ENCODE peak calls at places on chromosome 15, in six cellular contexts. F is naive thymus-derived CD4-positive, alpha-beta T cell; M is AG09309; W is right cardiac atrium; Y is cardiac fibroblast; Q is lung. V is an unnamed sample.
A peak's percentile ranks its signal among the peaks of the same experiment; 100 is the strongest.

GRCh38 chr15:34621675-34622074 is 38.2 kb upstream of the GOLGA8B start:
- DNase-seq in W (no peak), Q (no peak), Y (peak; percentile 53), M (no peak), F (no peak), V (no peak)

GRCh38 chr15:83943849-83944404 is 290.0 kb downstream of the ADAMTSL3 start:
- DNase-seq in F (no peak), M (no peak), Y (peak; percentile 77), W (no peak), Q (no peak), V (no peak)

GRCh38 chr15:33278816-33279612 is 31.8 kb upstream of the RYR3 start:
- DNase-seq in M (peak; percentile 75), Y (peak; percentile 95), W (no peak), Q (no peak), F (no peak), V (peak; percentile 87)

GRCh38 chr15:62469478-62469873 is 304.4 kb upstream of the C2CD4B start:
- DNase-seq in Y (no peak), M (no peak), Q (peak; percentile 54), F (no peak), W (no peak), V (no peak)

GRCh38 chr15:70045045-70045444 is 52.7 kb downstream of the TLE3 start:
- DNase-seq in F (no peak), M (peak; percentile 18), Q (no peak), Y (peak; percentile 52), W (no peak), V (no peak)

GRCh38 chr15:48522911-48523310 is 122.6 kb downstream of the FBN1 start:
- DNase-seq in M (no peak), Y (no peak), Q (no peak), W (no peak), F (no peak), V (no peak)

GRCh38 chr15:69533504-69533903 is 80.9 kb downstream of the RPLP1 start:
- DNase-seq in Y (no peak), W (no peak), Q (no peak), F (no peak), M (no peak), V (no peak)

GRCh38 chr15:87703238-87704111 is 553.1 kb downstream of the NTRK3 start:
- DNase-seq in M (no peak), W (no peak), Q (no peak), Y (no peak), F (no peak), V (no peak)

GRCh38 chr15:50888054-50888453 is 20.4 kb upstream of the AP4E1 start:
- DNase-seq in Q (no peak), M (no peak), F (no peak), W (no peak), Y (peak; percentile 51), V (no peak)

GRCh38 chr15:45612790-45613415 is 21.9 kb upstream of the SQOR start:
- DNase-seq in F (no peak), W (no peak), Q (no peak), Y (peak; percentile 60), M (no peak), V (no peak)

GRCh38 chr15:39140060-39140604 is 440.7 kb upstream of the THBS1 start:
- DNase-seq in M (peak; percentile 79), Q (no peak), F (no peak), Y (peak; percentile 95), W (peak; percentile 22), V (no peak)

GRCh38 chr15:68877626-68878025 is 52.7 kb upstream of the SPESP1 start:
- DNase-seq in M (no peak), W (no peak), Q (no peak), Y (no peak), F (no peak), V (no peak)

GRCh38 chr15:65067645-65068416 is at the start of gene RASL12:
- DNase-seq in M (no peak), Q (no peak), W (peak; percentile 65), Y (no peak), F (no peak), V (peak; percentile 69)

GRCh38 chr15:85580914-85581313 is 200.5 kb downstream of the AKAP13 start:
- DNase-seq in F (peak; percentile 18), Q (no peak), W (peak; percentile 33), Y (peak; percentile 46), M (no peak), V (no peak)

GRCh38 chr15:90994417-90995311 is at the start of gene PRC1:
- DNase-seq in Y (peak; percentile 99), Q (peak; percentile 98), W (peak; percentile 99), M (peak; percentile 85), F (peak; percentile 96), V (peak; percentile 100)

GRCh38 chr15:90989040-90989768 is 5.1 kb downstream of the PRC1 start:
- DNase-seq in Y (no peak), W (no peak), M (no peak), Q (no peak), F (no peak), V (no peak)

GRCh38 chr15:90990446-90990845 is 3.9 kb downstream of the PRC1 start:
- DNase-seq in W (no peak), Y (no peak), Q (no peak), F (no peak), M (no peak), V (no peak)

GRCh38 chr15:90994059-90994416 is 297 bp downstream of the PRC1 start:
- DNase-seq in M (no peak), Y (no peak), F (no peak), Q (no peak), W (no peak), V (no peak)

DNA sequence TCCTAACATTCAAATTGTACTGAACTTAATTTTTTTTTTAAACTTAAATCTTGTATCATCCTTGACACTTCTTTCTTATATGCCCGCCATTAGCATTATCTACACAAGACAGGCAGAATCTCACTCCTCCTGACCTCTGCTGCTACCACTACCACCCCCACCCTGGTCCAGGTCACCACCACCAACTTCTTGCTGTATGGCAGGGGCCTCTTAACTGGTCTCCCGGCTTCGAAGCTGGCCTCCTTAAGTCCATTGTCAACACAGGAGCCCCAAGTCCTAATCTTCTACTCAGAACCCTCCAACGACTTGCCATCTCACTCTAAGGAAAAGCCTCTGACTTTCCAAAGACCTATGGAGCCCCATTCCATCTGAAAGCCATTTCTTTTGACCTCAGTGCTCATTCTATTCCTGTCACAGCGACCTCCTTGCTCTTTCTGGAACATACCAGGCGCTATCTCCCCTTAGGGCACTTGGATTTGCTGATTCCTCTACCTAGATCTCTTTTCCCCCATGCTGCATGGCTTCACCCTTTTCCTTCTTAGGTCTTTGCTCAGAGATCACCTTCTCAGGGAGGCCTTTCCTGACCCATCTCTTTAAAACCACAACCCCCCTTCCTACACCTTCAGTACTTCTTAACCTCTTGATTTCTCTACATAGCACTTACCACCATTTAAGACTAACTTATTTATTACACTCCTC is 2.6 kb downstream of the PRC1 start:
- DNase-seq in Q (no peak), W (no peak), Y (no peak), M (no peak), F (no peak), V (no peak)
- H3K4me3 ChIP-seq in Q (no peak overlapping the region), W (no peak overlapping the region), Y (no peak overlapping the region), M (no peak overlapping the region), F (no peak overlapping the region), V (no peak overlapping the region)

GRCh38 chr15:40582726-40583246 is 11.3 kb upstream of the KNL1 start:
- DNase-seq in Y (peak; percentile 60), Q (peak; percentile 47), F (no peak), M (no peak), W (no peak), V (no peak)
- H3K4me3 ChIP-seq in Y (no peak overlapping the region), Q (peak overlapping the region; percentile 17), F (no peak overlapping the region), M (peak overlapping the region; percentile 19), W (peak overlapping the region; percentile 45), V (no peak overlapping the region)

DNA sequence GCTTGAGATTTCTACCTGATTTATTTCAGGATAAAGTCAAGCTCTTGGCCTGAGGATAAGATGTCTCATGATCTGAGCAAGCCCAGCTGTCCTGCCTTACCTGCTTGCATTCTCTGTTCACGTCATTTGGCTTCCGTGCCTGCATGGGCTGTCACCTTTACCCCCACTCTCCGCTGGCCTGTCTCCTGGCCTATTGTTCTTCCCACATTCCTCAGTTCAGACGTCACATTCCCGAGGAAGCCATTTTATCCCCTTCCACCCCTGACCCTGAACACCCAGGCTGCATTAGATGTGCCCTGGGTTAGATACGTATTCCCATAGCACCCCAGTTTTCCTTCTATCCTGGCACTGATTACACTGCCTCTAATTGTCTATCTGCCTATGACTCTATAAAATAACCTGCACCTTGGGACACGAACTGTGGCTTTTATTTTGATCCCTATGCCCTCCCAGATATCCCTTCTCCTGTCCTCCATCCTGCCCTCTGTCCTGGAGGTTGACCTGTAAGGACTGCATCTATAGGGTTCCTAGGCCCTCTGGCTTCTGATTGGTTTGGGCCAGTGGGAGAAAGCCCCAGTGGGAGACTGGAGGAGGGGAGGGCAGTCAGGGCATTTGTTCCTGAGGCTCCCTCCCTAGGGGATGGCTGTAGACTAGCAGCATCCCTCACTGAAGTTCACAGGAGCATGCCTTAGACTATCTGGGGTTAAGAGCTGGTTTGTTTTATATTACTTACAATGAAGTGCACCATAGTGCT is 19.2 kb upstream of the UBE2Q2 start:
- DNase-seq in F (no peak), Q (no peak), M (no peak), Y (peak; percentile 57), W (no peak), V (no peak)
- H3K4me3 ChIP-seq in F (no peak overlapping the region), Q (no peak overlapping the region), M (no peak overlapping the region), Y (no peak overlapping the region), W (no peak overlapping the region), V (no peak overlapping the region)

DNA sequence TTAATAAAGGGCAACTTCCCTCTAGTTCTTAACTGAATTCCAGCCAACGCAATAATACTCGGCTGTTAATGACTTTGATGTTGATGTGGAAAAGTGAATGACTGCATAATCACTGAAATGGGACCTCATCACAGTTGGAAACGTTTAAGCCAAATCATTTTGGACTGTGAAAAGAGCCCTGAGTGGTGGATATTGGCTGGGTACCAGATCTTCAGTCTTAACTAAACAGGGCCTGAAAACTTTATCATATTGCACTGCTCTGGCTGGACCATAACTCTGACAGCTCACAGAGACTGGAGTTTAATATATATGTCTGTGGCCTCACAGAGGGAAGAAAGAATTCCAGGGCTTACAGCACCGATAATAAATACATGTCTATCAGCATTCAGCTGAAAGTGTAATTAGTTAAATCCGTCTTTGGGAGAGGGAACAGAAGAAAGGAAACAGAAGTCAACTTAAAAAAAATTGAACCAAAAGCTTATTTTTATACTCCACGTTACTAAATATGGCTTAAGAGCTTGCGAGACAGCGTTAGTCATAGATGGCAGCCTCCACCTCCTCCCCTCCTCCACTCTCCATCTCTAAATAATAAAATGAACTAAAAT is 222.3 kb upstream of the CDIN1 start:
- DNase-seq in Q (no peak), M (peak; percentile 49), Y (peak; percentile 68), F (no peak), W (peak; percentile 13), V (no peak)
- H3K4me3 ChIP-seq in Q (no peak overlapping the region), M (no peak overlapping the region), Y (no peak overlapping the region), F (no peak overlapping the region), W (no peak overlapping the region), V (no peak overlapping the region)

DNA sequence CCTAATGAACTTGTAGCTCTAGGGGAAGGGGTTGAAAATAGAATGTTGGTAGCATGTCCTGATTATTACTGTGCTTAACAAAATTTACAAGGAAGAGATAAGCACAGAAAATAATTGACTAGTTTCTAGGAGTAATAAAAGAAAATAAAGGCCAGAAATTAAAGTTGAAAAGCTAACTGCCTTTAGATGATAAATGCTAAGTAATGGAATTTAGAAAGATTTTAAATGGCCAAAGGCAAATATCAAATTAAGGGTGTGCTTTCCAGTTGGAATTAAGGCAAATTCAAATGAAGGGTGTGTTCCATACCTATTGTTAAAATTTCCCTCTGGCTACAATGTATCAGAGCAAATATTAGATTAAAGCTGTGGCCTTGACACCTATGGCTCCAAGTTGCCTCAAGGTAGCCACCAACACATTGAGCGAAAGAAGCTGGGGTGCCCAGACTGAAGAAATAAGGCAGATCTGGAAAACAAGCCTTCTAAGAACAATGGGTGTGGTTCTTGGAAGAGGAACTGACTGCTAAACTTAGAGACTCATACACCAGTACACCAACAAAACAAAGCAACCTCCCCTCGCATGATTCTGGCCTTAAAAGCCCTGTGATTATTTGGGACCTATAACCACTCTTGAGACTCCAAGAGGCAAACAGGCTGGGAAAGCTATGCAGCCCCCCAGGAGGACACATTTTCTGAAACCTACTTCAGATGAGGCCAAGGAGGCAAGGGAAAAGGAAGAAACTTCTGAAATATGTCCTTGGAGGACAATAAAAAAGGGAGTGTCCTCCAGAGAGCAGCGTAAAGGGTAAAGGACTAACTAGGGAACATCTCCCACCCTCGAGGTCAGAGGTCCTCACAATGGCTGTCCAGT is 29.5 kb upstream of the IL16 start:
- DNase-seq in Y (peak; percentile 44), Q (no peak), F (no peak), W (no peak), M (no peak), V (no peak)
- H3K4me3 ChIP-seq in Y (no peak overlapping the region), Q (no peak overlapping the region), F (no peak overlapping the region), W (no peak overlapping the region), M (no peak overlapping the region), V (no peak overlapping the region)